ENCODE peak calls at places on chromosome 21, in four cellular contexts. One of them, this sample, is unnamed.

GRCh38 chr21:37483776-37484175 is 117.2 kb downstream of the DYRK1A start:
- DNase-seq in mesendoderm: peak
- DNase-seq in IMR-90: no peak
- DNase-seq in H1: peak
- DNase-seq in this sample: peak

GRCh38 chr21:25734654-25735220 is at the start of the genes ATP5PF and GABPA:
- DNase-seq in H1: peak
- DNase-seq in mesendoderm: peak
- DNase-seq in IMR-90: peak
- DNase-seq in this sample: peak

GRCh38 chr21:33025471-33026298 is at the start of gene OLIG2:
- DNase-seq in mesendoderm: peak
- DNase-seq in IMR-90: peak
- DNase-seq in H1: peak
- DNase-seq in this sample: peak

GRCh38 chr21:39788383-39788782 is 43.4 kb downstream of the IGSF5 start:
- DNase-seq in H1: peak
- DNase-seq in IMR-90: peak
- DNase-seq in mesendoderm: peak
- DNase-seq in this sample: peak

GRCh38 chr21:26751305-26751704 is 93.9 kb downstream of the ADAMTS1 start:
- DNase-seq in H1: no peak
- DNase-seq in mesendoderm: no peak
- DNase-seq in IMR-90: no peak
- DNase-seq in this sample: no peak

GRCh38 chr21:27645285-27645684 is 678.4 kb upstream of the ADAMTS5 start:
- DNase-seq in IMR-90: peak
- DNase-seq in H1: no peak
- DNase-seq in mesendoderm: no peak
- DNase-seq in this sample: no peak

GRCh38 chr21:26939532-26940181 is 27.2 kb downstream of the ADAMTS5 start:
- DNase-seq in mesendoderm: no peak
- DNase-seq in IMR-90: peak
- DNase-seq in H1: no peak
- DNase-seq in this sample: no peak

GRCh38 chr21:34202553-34203332 is 129.4 kb downstream of the MRPS6 start:
- DNase-seq in H1: no peak
- DNase-seq in mesendoderm: peak
- DNase-seq in IMR-90: no peak
- DNase-seq in this sample: peak

GRCh38 chr21:26756491-26757159 is 88.6 kb downstream of the ADAMTS1 start:
- DNase-seq in IMR-90: peak
- DNase-seq in mesendoderm: peak
- DNase-seq in H1: no peak
- DNase-seq in this sample: no peak

GRCh38 chr21:32570456-32570855 is 14.9 kb downstream of the TCP10L start:
- DNase-seq in IMR-90: no peak
- DNase-seq in H1: no peak
- DNase-seq in mesendoderm: no peak
- DNase-seq in this sample: no peak

GRCh38 chr21:37257526-37257966 is 9.6 kb downstream of the VPS26C start:
- DNase-seq in IMR-90: peak
- DNase-seq in mesendoderm: no peak
- DNase-seq in H1: no peak
- DNase-seq in this sample: no peak

GRCh38 chr21:32094792-32095191 is 184.1 kb downstream of the MIS18A start:
- DNase-seq in H1: no peak
- DNase-seq in mesendoderm: peak
- DNase-seq in IMR-90: peak
- DNase-seq in this sample: peak

GRCh38 chr21:46092026-46092764 is 5.7 kb upstream of the COL6A2 start:
- DNase-seq in IMR-90: peak
- DNase-seq in H1: no peak
- DNase-seq in mesendoderm: no peak
- DNase-seq in this sample: no peak

GRCh38 chr21:26159869-26160268 is 10.7 kb downstream of the APP start:
- DNase-seq in H1: no peak
- DNase-seq in mesendoderm: no peak
- DNase-seq in IMR-90: peak
- DNase-seq in this sample: no peak

GRCh38 chr21:26572026-26572425 is 1.1 kb downstream of the CYYR1 start:
- DNase-seq in IMR-90: no peak
- DNase-seq in mesendoderm: no peak
- DNase-seq in H1: no peak
- DNase-seq in this sample: no peak

GRCh38 chr21:31727181-31727580 is 4.7 kb downstream of the SCAF4 start:
- DNase-seq in H1: no peak
- DNase-seq in mesendoderm: no peak
- DNase-seq in IMR-90: no peak
- DNase-seq in this sample: no peak

GRCh38 chr21:43316156-43316845 is 110.6 kb downstream of the SIK1 start:
- DNase-seq in mesendoderm: no peak
- DNase-seq in H1: no peak
- DNase-seq in IMR-90: no peak
- DNase-seq in this sample: no peak

GRCh38 chr21:38878394-38879179 is 72.9 kb downstream of the ETS2 start:
- DNase-seq in H1: no peak
- DNase-seq in IMR-90: no peak
- DNase-seq in mesendoderm: no peak
- DNase-seq in this sample: no peak

GRCh38 chr21:46340998-46341397 is 17.0 kb downstream of the PCNT start:
- DNase-seq in mesendoderm: no peak
- DNase-seq in H1: no peak
- DNase-seq in IMR-90: no peak
- DNase-seq in this sample: no peak

GRCh38 chr21:29168874-29169273 is 38.4 kb downstream of the MAP3K7CL start:
- DNase-seq in IMR-90: no peak
- DNase-seq in H1: no peak
- DNase-seq in mesendoderm: no peak
- DNase-seq in this sample: no peak

GRCh38 chr21:29074007-29074376 is 544 bp upstream of the CCT8 start:
- DNase-seq in IMR-90: no peak
- DNase-seq in mesendoderm: no peak
- DNase-seq in H1: no peak
- DNase-seq in this sample: no peak

DNA sequence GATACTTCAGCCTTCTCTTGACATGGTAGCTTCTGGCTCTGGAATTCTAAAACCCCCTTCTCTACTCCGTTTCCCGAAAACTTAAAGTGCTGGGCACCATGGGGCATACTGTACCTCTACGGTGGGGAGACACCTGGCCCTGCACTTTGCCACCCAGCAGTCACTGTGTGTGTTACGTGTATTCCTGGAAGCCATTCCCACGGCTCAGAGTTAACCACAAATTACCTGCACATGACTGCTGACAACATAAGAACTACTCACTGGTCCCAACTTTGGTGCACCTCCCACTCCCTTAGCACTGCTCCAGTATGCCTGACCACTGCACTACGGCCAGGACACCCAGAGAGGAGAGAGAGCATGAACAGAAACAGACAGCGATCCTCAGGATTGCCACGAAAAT is 29.4 kb upstream of the TMPRSS2 start:
- DNase-seq in IMR-90: no peak
- DNase-seq in mesendoderm: no peak
- DNase-seq in H1: no peak
- DNase-seq in this sample: no peak
- H4K5ac ChIP-seq in IMR-90: no peak
- H4K5ac ChIP-seq in mesendoderm: no peak
- H4K5ac ChIP-seq in H1: no peak
- H4K5ac ChIP-seq in this sample: no peak

DNA sequence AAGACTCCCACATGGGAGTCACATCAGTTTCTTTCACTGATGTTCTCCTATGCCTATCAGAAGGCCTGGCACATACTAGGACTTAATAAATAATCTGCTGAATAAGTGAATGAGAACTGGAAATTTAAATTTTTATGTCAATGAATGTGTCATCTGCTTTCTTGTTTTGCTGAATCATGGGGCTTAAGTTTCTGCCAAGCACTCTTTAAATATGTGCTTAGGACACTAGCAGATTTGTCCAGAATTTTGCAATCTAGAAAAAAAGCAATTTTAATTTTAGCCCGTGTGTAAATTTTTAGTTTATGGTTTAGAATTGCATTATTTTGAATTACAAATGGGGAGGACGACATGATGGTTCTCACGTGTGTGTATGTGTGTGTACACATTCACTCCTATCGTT is 803.1 kb downstream of the USP25 start:
- DNase-seq in mesendoderm: no peak
- DNase-seq in IMR-90: peak
- DNase-seq in H1: no peak
- DNase-seq in this sample: no peak
- H4K5ac ChIP-seq in mesendoderm: no peak
- H4K5ac ChIP-seq in IMR-90: no peak
- H4K5ac ChIP-seq in H1: no peak
- H4K5ac ChIP-seq in this sample: no peak

DNA sequence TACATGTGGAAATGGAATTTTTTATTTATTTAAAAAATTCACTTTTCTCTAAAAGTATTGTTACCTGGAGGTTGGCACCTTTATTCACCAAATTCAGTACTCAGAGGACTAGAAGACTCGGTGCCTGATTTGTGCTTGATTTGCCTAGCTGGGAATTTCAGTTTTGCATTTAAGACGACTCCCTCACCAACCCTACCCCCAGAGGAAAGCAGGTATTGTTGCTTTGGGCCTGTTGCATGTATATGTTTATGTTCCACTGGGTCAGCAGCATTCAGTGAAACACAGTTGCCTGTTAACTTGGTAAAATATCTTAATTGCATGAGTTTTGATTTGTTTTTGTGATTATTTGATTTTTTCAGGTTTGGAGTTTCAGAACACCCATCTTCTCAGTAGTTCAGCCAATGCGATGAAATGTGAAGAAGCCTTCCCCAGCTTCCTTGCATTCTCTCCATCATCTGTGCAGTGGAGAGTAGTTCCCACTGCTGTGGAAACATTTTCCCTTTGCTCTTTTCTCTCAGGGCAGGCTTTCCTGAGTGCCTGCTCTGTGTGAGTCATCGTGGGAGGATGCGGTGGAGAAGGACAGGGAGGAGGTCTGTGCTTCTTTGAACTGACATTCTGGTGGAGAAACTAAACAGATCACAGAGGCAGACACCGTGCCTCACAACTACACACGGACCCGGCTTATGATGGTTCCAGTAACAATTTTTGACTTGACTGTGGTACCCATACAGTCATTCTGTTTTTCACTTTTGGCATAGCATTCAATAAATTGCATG is 6.4 kb downstream of the ADARB1 start:
- DNase-seq in H1: no peak
- DNase-seq in IMR-90: peak
- DNase-seq in mesendoderm: no peak
- DNase-seq in this sample: no peak
- H4K5ac ChIP-seq in H1: no peak
- H4K5ac ChIP-seq in IMR-90: no peak
- H4K5ac ChIP-seq in mesendoderm: no peak
- H4K5ac ChIP-seq in this sample: no peak

DNA sequence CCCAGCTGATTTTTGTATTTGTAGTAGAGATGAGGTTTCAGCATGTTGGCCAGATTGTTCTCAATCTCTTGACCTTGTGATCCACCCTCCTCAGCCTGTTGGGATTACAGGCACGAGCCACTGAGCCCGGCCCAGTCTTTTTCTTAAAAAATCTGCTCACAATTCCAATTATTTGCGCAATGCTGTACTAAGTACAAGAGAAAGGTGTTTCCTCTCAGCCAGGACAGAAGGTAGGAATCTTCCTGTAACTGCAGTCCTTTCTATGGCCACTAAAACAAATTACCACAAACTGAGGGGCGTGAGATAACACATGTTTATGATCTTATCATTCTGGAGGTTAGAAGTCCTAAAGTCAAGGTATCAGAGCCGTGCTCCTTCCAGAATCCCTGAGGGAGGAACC is 6.9 kb upstream of the CBR3 start:
- DNase-seq in H1: no peak
- DNase-seq in IMR-90: no peak
- DNase-seq in mesendoderm: peak
- DNase-seq in this sample: no peak
- H4K5ac ChIP-seq in H1: no peak
- H4K5ac ChIP-seq in IMR-90: no peak
- H4K5ac ChIP-seq in mesendoderm: no peak
- H4K5ac ChIP-seq in this sample: no peak